ENCODE peak calls at places on chromosomes 13 and 19, in four cellular contexts. C, A, U and O are unnamed samples.
A peak's percentile ranks its signal among the peaks of the same experiment; 100 is the strongest.

GRCh38 chr19:57755031-57755430 is 8.4 kb downstream of the ZNF776 start:
- DNase-seq in C (no peak), A (no peak), U (no peak), O (no peak)

GRCh38 chr19:48514123-48514458 is 2.5 kb upstream of the LMTK3 start:
- DNase-seq in C (no peak), A (no peak), U (no peak), O (no peak)

GRCh38 chr19:17333611-17334413 is 843 bp downstream of the ANO8 start:
- DNase-seq in C (peak; percentile 85), A (no peak), U (no peak), O (peak; percentile 61)

GRCh38 chr13:39776439-39776838 is 121.0 kb downstream of the COG6 start:
- DNase-seq in C (no peak), A (no peak), U (no peak), O (no peak)

GRCh38 chr13:74316531-74316930 is 182.3 kb upstream of the KLF12 start:
- DNase-seq in C (no peak), A (no peak), U (no peak), O (no peak)

GRCh38 chr13:21637296-21637695 is 33.3 kb upstream of the MICU2 start:
- DNase-seq in C (peak; percentile 62), A (peak; percentile 50), U (no peak), O (no peak)

GRCh38 chr19:566403-566802 is 6.0 kb upstream of the BSG start:
- DNase-seq in C (peak; percentile 84), A (peak; percentile 81), U (no peak), O (no peak)

GRCh38 chr19:46659151-46660007 is 1.6 kb downstream of the DACT3 start:
- DNase-seq in C (peak; percentile 92), A (no peak), U (no peak), O (peak; percentile 63)

GRCh38 chr13:20815469-20815868 is 41.7 kb upstream of the EEF1AKMT1 start:
- DNase-seq in C (no peak), A (no peak), U (no peak), O (no peak)

GRCh38 chr13:54361460-54361859 is 1332.8 kb downstream of the OLFM4 start:
- DNase-seq in C (no peak), A (no peak), U (no peak), O (no peak)

GRCh38 chr13:91557328-91557727 is 158.9 kb downstream of the GPC5 start:
- DNase-seq in C (no peak), A (no peak), U (no peak), O (no peak)

GRCh38 chr13:74305876-74306275 is 171.7 kb upstream of the KLF12 start:
- DNase-seq in C (no peak), A (no peak), U (peak; percentile 54), O (no peak)

GRCh38 chr13:111858571-111858970 is 208.4 kb upstream of the SOX1 start:
- DNase-seq in C (no peak), A (no peak), U (no peak), O (no peak)

GRCh38 chr19:16899566-16900075 is 10.8 kb downstream of the F2RL3 start:
- DNase-seq in C (peak; percentile 70), A (peak; percentile 22), U (peak; percentile 36), O (peak; percentile 72)

GRCh38 chr19:38665950-38666661 is 18.7 kb downstream of the ACTN4 start:
- DNase-seq in C (no peak), A (peak; percentile 68), U (no peak), O (peak; percentile 80)

GRCh38 chr13:30718661-30719520 is 16.5 kb upstream of the ALOX5AP start:
- DNase-seq in C (no peak), A (peak; percentile 24), U (no peak), O (no peak)

GRCh38 chr13:50594276-50594970 is 249.1 kb downstream of the DLEU7 start:
- DNase-seq in C (no peak), A (peak; percentile 34), U (no peak), O (peak; percentile 43)

GRCh38 chr19:41189425-41190065 is 3.5 kb upstream of the CYP2S1 start:
- DNase-seq in C (no peak), A (no peak), U (no peak), O (no peak)

GRCh38 chr13:46341112-46341711 is 45.8 kb downstream of the RUBCNL start:
- DNase-seq in C (no peak), A (no peak), U (no peak), O (no peak)

GRCh38 chr19:39341122-39341719 is 1.0 kb upstream of the SAMD4B start:
- DNase-seq in C (peak; percentile 34), A (no peak), U (peak; percentile 18), O (peak; percentile 29)

GRCh38 chr19:12867120-12868099 is 13.8 kb downstream of the DNASE2 start:
- DNase-seq in C (peak; percentile 95), A (no peak), U (peak; percentile 94), O (peak; percentile 91)

GRCh38 chr19:3976495-3977241 is 5.8 kb upstream of the DAPK3 start:
- DNase-seq in C (no peak), A (no peak), U (no peak), O (no peak)

GRCh38 chr19:17762505-17763229 is 11.4 kb downstream of the FCHO1 start:
- DNase-seq in C (peak; percentile 90), A (peak; percentile 59), U (peak; percentile 86), O (peak; percentile 91)

GRCh38 chr13:20923272-20923671 is 20.7 kb upstream of the XPO4 start:
- DNase-seq in C (no peak), A (no peak), U (no peak), O (no peak)

DNA sequence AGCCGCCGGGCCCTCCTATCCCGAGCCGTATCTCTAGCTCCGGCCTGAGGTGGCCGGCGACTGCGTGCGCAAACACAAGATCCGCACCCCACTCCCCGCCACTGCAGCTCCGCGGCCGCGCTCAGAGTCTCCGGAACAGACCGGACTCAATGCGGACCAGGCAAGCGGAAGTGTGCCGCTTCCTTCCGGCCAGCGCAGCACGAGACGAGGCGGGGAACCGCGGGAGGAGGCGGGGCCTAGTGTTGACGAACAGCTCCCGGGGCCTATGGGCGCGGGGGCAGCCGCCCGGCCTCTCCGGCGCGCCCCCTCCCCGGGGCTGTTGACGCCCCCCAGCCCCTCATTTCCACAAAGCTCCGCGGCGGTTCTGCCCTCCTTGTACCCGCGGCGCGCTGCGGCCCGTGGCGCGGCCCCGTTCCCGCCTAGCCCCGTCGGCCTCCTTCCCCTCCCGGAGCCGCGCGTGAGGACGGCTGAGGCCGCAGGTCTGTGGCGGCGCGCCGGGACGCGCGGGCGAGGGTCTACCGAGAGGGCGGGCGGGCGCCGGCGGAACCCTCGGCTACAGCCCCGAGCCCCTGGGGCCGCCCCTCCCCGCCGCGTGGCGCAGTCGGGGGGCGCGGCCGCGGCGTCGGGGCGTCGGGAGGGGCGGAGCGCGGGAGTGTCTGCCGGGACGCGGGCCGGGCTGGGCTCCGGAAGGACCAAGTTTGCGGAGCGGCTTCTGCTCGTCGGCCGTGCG is at the start of gene DPY19L3:
- DNase-seq in C (peak; percentile 97), A (peak; percentile 88), U (peak; percentile 96), O (peak; percentile 96)
- TF ChIP-seq ELF4 in C (peak; percentile 21), A (no peak), U (peak; percentile 39), O (no peak)

GRCh38 chr19:45091031-45091918 is 1.7 kb upstream of the PPP1R37 start:
- DNase-seq in C (peak; percentile 84), A (no peak), U (peak; percentile 94), O (peak; percentile 99)

GRCh38 chr19:45086453-45086852 is 6.5 kb upstream of the PPP1R37 start:
- DNase-seq in C (no peak), A (no peak), U (no peak), O (no peak)

GRCh38 chr19:45090598-45090997 is 2.4 kb upstream of the PPP1R37 start:
- DNase-seq in C (no peak), A (no peak), U (no peak), O (no peak)

GRCh38 chr19:45090034-45090433 is 2.9 kb upstream of the PPP1R37 start:
- DNase-seq in C (no peak), A (no peak), U (no peak), O (peak; percentile 76)

DNA sequence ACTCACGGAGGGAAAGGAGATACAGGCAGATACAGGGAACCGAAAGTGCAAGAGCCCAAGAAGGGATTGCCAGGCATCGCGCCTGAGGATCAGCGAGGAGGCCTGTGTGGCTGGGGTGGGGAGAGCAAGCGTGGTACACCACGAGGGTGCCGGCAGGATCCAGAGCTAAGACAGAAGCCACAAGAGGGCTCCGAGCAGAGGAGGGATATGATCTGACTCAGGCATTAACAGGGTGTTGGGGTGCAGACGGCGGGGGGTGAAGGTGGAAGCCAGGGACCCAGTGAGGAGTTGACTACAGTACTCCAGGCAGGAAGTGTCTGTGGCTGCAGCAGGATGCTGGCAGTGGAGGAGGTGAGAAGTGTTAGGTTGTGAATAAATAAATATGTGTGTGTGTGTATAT is 5.4 kb upstream of the PPP1R37 start:
- DNase-seq in C (no peak), A (no peak), U (no peak), O (no peak)
- TF ChIP-seq ELF4 in C (no peak), A (no peak), U (no peak), O (no peak)

DNA sequence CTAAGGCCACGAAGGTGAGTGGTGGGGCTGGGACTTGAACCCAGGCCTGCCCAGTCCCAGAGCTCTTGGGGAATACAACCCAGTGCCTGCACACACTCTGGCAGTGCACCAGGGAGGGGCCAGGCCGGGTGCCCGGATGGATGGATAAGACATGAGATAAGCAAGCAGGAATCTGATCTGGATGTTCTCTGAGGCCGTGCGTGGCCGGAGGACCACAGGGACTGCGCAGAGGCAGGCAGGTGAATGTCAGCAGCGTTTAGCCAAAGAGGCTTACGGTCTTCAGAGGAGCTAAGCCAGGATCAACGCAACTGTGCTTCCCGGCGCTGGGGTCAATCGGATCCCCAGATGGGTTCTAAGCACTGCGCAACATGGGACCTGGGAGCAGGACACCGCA is 1.5 kb downstream of the ZNF787 start:
- DNase-seq in C (no peak), A (peak; percentile 35), U (no peak), O (no peak)
- TF ChIP-seq ELF4 in C (no peak), A (no peak), U (no peak), O (no peak)

GRCh38 chr13:98819382-98819781 is 66.9 kb upstream of the SLC15A1 start:
- DNase-seq in C (no peak), A (no peak), U (no peak), O (no peak)

GRCh38 chr13:98810746-98811145 is 58.3 kb upstream of the SLC15A1 start:
- DNase-seq in C (peak; percentile 22), A (no peak), U (no peak), O (no peak)

GRCh38 chr13:98809345-98809777 is 56.9 kb upstream of the SLC15A1 start:
- DNase-seq in C (no peak), A (no peak), U (no peak), O (no peak)

GRCh38 chr13:98816406-98816805 is 63.9 kb upstream of the SLC15A1 start:
- DNase-seq in C (no peak), A (no peak), U (no peak), O (no peak)

GRCh38 chr13:98813993-98814392 is 61.5 kb upstream of the SLC15A1 start:
- DNase-seq in C (no peak), A (no peak), U (peak; percentile 27), O (no peak)
- TF ChIP-seq ELF4 in C (no peak), A (no peak), U (no peak), O (no peak)

GRCh38 chr19:19552811-19553210 is 14.7 kb downstream of the CILP2 start:
- DNase-seq in C (peak; percentile 71), A (no peak), U (peak; percentile 76), O (peak; percentile 84)
- TF ChIP-seq ELF4 in C (no peak), A (no peak), U (no peak), O (no peak)

GRCh38 chr13:27027086-27027667 is 144.4 kb downstream of the USP12 start:
- DNase-seq in C (no peak), A (no peak), U (no peak), O (no peak)
- TF ChIP-seq ELF4 in C (no peak), A (no peak), U (no peak), O (no peak)